ENCODE peak calls at places on chromosomes 7 and 10, in seven cellular contexts. Y is lower lobe of right lung, P is cardiac muscle cell, C is IMR-90, F is PC-3, J is kidney epithelial cell, K is pancreas. D is an unnamed sample.

GRCh38 chr10:91220954-91221696 is 662 bp downstream of the PCGF5 start:
- DNase-seq in Y (peak), P (peak), C (peak), F (peak), J (no peak), K (no peak), D (peak)

GRCh38 chr10:24951201-24952145 is 933 bp downstream of the PRTFDC1 start:
- DNase-seq in Y (peak), P (peak), C (no peak), F (no peak), J (no peak), K (peak), D (no peak)

GRCh38 chr10:91051834-91052233 is 130.9 kb upstream of the ANKRD1 start:
- DNase-seq in Y (no peak), P (no peak), C (no peak), F (no peak), J (no peak), K (no peak), D (no peak)

GRCh38 chr7:139702811-139703467 is 74.9 kb downstream of the HIPK2 start:
- DNase-seq in Y (no peak), P (no peak), C (no peak), F (no peak), J (no peak), K (no peak), D (no peak)

GRCh38 chr10:111129348-111129747 is 52.5 kb downstream of the ADRA2A start:
- DNase-seq in Y (no peak), P (no peak), C (no peak), F (no peak), J (no peak), K (no peak), D (no peak)

GRCh38 chr7:155003215-155003999 is 483 bp upstream of the PAXIP1 start:
- DNase-seq in Y (peak), P (peak), C (peak), F (peak), J (no peak), K (peak), D (peak)

GRCh38 chr10:22229756-22230330 is 12.0 kb upstream of the EBLN1 start:
- DNase-seq in Y (no peak), P (peak), C (no peak), F (peak), J (no peak), K (no peak), D (no peak)

GRCh38 chr7:102258073-102258748 is 28.5 kb upstream of the SH2B2 start:
- DNase-seq in Y (no peak), P (no peak), C (no peak), F (no peak), J (no peak), K (no peak), D (no peak)

GRCh38 chr10:123428302-123428701 is 237.9 kb upstream of the GPR26 start:
- DNase-seq in Y (no peak), P (no peak), C (no peak), F (peak), J (no peak), K (no peak), D (no peak)

GRCh38 chr10:79155301-79156081 is 86.7 kb downstream of the ZMIZ1 start:
- DNase-seq in Y (no peak), P (no peak), C (peak), F (peak), J (no peak), K (no peak), D (peak)

GRCh38 chr10:34407227-34407626 is 407.9 kb downstream of the PARD3 start:
- DNase-seq in Y (no peak), P (no peak), C (peak), F (no peak), J (no peak), K (no peak), D (no peak)

GRCh38 chr10:113992601-113993011 is 51.1 kb upstream of the ADRB1 start:
- DNase-seq in Y (no peak), P (no peak), C (no peak), F (peak), J (no peak), K (no peak), D (no peak)

DNA sequence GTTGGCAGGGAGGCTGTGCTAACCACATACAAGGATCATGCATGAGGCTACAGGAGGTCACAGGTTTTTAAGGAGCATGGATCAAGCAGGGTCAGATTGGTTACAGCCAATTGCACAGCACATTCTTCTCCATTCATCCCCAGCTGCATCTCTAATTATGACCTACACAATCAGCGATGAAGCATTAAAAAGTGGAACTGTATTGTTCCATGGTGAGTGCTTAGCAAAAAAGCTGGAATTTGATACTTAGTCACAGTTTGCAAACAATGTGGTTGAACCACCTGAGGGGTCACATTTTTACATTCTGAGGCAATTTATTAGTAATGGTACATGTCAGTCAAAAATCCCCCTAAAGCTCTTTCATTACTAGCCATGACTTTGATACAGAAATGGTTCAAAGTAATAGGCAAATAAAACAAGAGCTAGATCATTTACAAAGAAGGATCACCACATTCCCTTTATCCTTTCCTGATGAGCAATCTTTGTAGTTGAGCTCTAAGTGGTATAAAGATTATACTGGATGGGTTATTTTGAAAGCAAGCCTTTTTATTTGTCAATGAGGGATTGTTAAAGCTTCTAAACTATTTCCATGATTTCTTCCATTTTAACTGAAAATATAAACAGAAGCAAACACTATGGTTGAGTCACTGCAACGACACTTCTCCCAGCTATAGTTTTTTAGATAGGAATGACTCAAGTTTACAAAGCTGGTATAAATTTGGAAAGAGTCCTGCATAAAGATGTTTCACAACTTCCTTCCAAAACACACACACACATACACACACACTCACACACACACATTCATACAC is 217.8 kb upstream of the SEMA3A start:
- DNase-seq in Y (no peak), P (no peak), C (peak), F (peak), J (peak), K (no peak), D (peak)
- H3K4me3 ChIP-seq in Y (no peak), P (no peak), C (peak), F (peak), J (no peak), K (no peak), D (no peak)

DNA sequence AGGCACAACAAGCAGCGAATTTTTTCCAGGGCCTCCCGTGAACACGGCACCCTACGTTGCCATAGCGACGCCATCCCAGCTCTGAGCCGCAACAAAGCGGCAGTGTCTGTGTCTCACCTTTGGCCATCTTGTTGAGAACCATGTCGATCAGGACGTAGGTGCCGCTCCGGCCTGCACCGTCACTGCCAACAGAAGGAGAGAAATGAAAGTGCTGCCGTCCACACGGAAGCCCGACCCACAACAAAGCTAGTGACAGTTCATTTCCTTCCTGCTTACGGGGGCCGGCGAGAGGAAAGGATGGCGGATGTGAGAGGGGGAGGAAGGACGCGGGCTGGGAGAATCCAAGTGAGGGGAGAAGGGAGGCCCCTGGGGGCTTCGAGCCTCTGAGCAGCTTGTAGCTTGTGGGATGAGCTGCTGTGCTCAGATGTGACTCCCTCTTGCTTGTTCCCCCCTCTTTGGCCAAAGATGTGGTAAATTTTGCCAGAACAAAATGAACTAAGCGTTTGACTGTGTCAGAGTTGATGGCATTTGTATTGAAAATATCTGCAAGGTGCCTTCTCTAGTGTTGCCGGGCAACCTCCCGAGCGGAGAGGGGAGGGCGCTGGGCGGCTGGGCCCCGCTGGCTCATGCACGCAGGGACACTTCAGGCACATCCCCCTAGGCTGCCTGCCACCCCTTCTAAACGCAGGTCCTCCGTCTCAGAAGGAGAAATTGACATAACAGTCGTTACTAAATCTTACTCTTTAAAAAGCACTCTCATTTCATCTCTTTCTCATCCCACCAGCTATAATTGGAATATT is 232.2 kb downstream of the DNAJB6 start:
- DNase-seq in Y (peak), P (no peak), C (no peak), F (no peak), J (peak), K (no peak), D (peak)
- H3K4me3 ChIP-seq in Y (peak), P (no peak), C (peak), F (no peak), J (peak), K (peak), D (peak)

GRCh38 chr7:74083928-74084721 is 521 bp downstream of the LIMK1 start:
- DNase-seq in Y (peak), P (peak), C (peak), F (peak), J (no peak), K (peak), D (peak)

GRCh38 chr7:74078461-74078860 is 5.1 kb upstream of the LIMK1 start:
- DNase-seq in Y (no peak), P (no peak), C (no peak), F (no peak), J (no peak), K (no peak), D (no peak)

GRCh38 chr7:74084722-74085578 is 1.3 kb downstream of the LIMK1 start:
- DNase-seq in Y (no peak), P (no peak), C (no peak), F (peak), J (no peak), K (no peak), D (no peak)

GRCh38 chr7:74083117-74083876 is at the start of gene LIMK1:
- DNase-seq in Y (peak), P (peak), C (peak), F (peak), J (no peak), K (peak), D (peak)

GRCh38 chr7:74082770-74083116 is 861 bp upstream of the LIMK1 start:
- DNase-seq in Y (no peak), P (no peak), C (no peak), F (no peak), J (no peak), K (no peak), D (no peak)
- H3K4me3 ChIP-seq in Y (no peak), P (no peak), C (no peak), F (no peak), J (no peak), K (no peak), D (no peak)

DNA sequence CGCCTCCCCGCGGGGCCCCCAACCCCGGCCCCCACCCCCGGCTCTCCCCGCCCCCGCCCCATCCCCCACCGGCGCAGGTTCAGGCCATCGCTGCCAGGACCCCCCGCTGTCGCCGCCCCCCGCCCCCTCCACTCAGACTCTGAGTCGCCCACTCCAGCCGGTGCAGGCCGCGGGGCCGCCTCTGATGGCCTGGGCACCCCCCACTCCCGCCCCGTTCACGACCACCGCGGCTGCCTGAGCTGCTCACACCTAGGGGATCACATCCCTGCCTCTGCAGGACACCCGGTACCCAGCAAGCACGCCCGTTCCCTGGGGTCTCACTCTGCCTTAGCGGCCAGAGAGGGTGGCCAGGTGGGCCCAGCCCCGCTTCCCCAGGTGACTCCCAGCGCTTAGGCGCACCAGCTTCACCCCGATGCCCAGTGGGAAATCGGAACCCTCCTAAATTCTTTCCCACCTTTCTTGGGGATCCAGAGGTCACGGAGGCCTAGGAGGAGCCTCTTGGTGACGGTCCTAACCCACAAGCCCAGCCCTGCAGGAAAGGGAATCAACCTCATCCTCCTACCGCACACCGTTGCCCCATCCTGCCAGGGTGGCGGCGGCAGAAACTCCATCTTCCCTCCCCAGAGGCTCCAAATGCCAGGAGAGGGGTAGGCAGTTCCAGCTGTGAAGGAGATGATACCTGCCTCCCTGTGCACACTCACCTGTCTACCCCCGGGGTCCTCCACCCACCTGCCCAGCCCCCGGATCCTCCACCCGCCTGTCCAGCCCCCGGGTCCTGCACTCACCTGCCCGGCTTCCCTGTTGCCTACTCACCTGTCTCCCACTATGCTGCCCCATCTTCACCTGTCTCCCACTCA is 13.7 kb upstream of the DNAAF5 start:
- DNase-seq in Y (peak), P (no peak), C (no peak), F (no peak), J (no peak), K (no peak), D (no peak)
- H3K4me3 ChIP-seq in Y (no peak), P (peak), C (peak), F (no peak), J (no peak), K (no peak), D (no peak)

GRCh38 chr7:121938429-121938996 is 65.6 kb downstream of the PTPRZ1 start:
- DNase-seq in Y (no peak), P (no peak), C (no peak), F (no peak), J (no peak), K (no peak), D (no peak)
- H3K4me3 ChIP-seq in Y (no peak), P (no peak), C (no peak), F (no peak), J (no peak), K (no peak), D (no peak)

DNA sequence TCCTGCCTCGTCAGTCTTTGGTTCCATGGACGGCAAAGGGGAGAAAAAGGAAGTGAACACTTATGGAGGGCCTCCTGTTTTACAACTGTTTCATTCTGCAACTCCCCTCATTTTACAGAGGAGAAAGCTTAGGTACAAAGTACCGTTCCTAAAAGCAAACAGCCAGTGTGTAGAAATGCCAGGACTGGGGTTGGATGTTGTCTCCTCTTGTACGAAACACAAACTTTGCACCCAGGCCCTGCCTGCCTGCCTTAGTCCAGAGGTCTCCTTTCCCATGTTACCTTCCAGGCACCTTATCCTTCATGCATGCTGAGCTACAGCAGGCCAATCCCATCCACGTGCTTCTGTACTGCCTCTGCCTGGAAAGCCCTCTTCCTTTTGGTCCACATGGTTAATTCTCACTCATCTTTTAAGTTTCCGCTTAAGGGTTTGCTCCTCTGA is 86.0 kb downstream of the ICA1 start:
- DNase-seq in Y (no peak), P (no peak), C (no peak), F (no peak), J (no peak), K (no peak), D (no peak)
- H3K4me3 ChIP-seq in Y (no peak), P (no peak), C (no peak), F (no peak), J (no peak), K (no peak), D (no peak)

GRCh38 chr7:22576941-22577927 is 77.2 kb upstream of the STEAP1B start:
- DNase-seq in Y (no peak), P (no peak), C (peak), F (peak), J (peak), K (no peak), D (peak)
- H3K4me3 ChIP-seq in Y (no peak), P (no peak), C (no peak), F (peak), J (no peak), K (no peak), D (no peak)

DNA sequence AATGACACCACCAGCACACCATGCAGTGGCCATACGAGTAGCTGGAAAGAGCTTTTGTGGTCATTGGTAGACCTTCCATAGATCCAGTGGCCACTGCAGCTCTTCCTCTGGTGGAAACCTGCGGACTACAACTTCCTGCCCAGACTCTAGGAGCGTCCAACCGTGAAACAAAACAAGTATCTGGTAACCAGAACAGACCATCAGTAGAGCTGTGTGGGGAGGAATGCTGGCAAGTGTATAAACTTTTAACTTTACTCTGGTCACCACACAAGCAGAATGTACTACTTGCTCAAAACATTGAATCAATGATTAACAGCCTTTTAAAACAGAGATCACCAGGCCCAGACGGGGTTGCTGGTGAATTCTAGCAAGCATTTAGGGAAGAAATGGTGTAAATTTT is 154.7 kb upstream of the DGKB start:
- DNase-seq in Y (no peak), P (no peak), C (no peak), F (no peak), J (peak), K (no peak), D (no peak)
- H3K4me3 ChIP-seq in Y (no peak), P (no peak), C (no peak), F (no peak), J (no peak), K (no peak), D (no peak)